ENCODE peak calls at places on chromosomes 16 and 17, in five cellular contexts. E is mesenchymal stem cell, F is H1, D is trophoblast cell, B is IMR-90. R is an unnamed sample.

GRCh38 chr17:35245196-35245486 is 2.3 kb downstream of the SLFN5 start:
- DNase-seq in B (peak; percentile 97), D (peak; percentile 58), F (no peak), E (peak; percentile 76), R (no peak)

GRCh38 chr17:46194393-46195216 is 1.4 kb upstream of the KANSL1 start:
- DNase-seq in F (no peak), B (peak; percentile 59), D (peak; percentile 45), E (peak; percentile 77), R (no peak)

GRCh38 chr16:16092925-16093624 is 130.2 kb downstream of the ABCC6 start:
- DNase-seq in B (peak; percentile 77), F (no peak), E (no peak), D (no peak), R (no peak)

GRCh38 chr16:47667956-47668355 is 206.8 kb downstream of the PHKB start:
- DNase-seq in B (peak; percentile 19), E (no peak), F (no peak), D (no peak), R (no peak)

GRCh38 chr17:74738051-74738996 is 1.3 kb downstream of the RAB37 start:
- DNase-seq in B (no peak), F (no peak), E (no peak), D (no peak), R (no peak)

GRCh38 chr17:77544347-77544746 is 403.6 kb downstream of the SEC14L1 start:
- DNase-seq in D (no peak), E (no peak), B (no peak), F (no peak), R (no peak)

GRCh38 chr17:18025596-18026407 is 13.2 kb downstream of the ATPAF2 start:
- DNase-seq in E (peak; percentile 78), F (no peak), B (peak; percentile 59), D (peak; percentile 24), R (no peak)

GRCh38 chr16:9408297-9408696 is 316.9 kb downstream of the HAPSTR1 start:
- DNase-seq in B (no peak), F (no peak), D (no peak), E (no peak), R (no peak)

GRCh38 chr17:42608692-42609181 is 437 bp downstream of the RETREG3 start:
- DNase-seq in D (peak; percentile 26), E (no peak), F (no peak), B (no peak), R (no peak)
- H3K23ac ChIP-seq in D (peak overlapping the region; percentile 66), E (peak overlapping the region; percentile 87), F (no peak overlapping the region), B (peak overlapping the region; percentile 73), R (peak overlapping the region; percentile 98)

GRCh38 chr16:60059141-60059540 is 1325.0 kb upstream of the GOT2 start:
- DNase-seq in F (no peak), B (no peak), E (no peak), D (no peak), R (no peak)
- H3K4me3 ChIP-seq in F (no peak overlapping the region), B (no peak overlapping the region), E (no peak overlapping the region), D (no peak overlapping the region), R (no peak overlapping the region)

GRCh38 chr17:27944546-27945332 is 51.6 kb upstream of the LYRM9 start:
- DNase-seq in B (no peak), E (no peak), F (no peak), D (no peak), R (no peak)
- H4K91ac ChIP-seq in B (no peak overlapping the region), E (no peak overlapping the region), F (no peak overlapping the region), D (no peak overlapping the region), R (no peak overlapping the region)

GRCh38 chr16:89505204-89506112 is 2.7 kb upstream of the SPG7 start:
- DNase-seq in B (peak; percentile 93), D (peak; percentile 51), F (no peak), E (peak; percentile 98), R (no peak)
- H3K23ac ChIP-seq in B (peak overlapping the region; percentile 40), D (peak overlapping the region; percentile 48), F (no peak overlapping the region), E (no peak overlapping the region), R (no peak overlapping the region)

DNA sequence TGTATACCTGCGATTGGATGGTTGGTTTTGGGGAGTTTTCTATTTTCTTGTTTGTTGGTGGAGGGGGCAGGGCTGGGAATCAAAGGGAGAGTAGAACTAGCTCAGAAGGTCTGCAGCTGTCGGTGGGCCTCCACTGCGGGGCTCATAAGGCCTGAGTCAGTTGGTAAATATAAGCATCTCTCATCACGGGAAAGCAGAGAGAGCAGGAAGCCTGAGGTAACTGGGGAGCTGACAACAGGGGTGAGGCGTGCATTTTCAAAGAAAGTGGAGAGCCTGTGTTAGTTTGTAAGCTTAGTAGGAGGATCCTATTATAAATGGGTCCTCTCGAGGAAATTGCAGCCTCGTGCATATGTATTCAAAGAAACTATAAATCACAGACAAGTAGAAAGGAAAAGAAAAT is 221.1 kb upstream of the CDH13 start:
- DNase-seq in E (no peak), F (no peak), B (no peak), D (no peak), R (no peak)
- H3K4me3 ChIP-seq in E (no peak overlapping the region), F (no peak overlapping the region), B (no peak overlapping the region), D (no peak overlapping the region), R (no peak overlapping the region)

GRCh38 chr16:85290626-85291301 is 178.5 kb upstream of the CIBAR2 start:
- DNase-seq in D (no peak), F (no peak), B (no peak), E (no peak), R (no peak)
- H4K91ac ChIP-seq in D (no peak overlapping the region), F (no peak overlapping the region), B (no peak overlapping the region), E (peak overlapping the region; percentile 67), R (no peak overlapping the region)

R was measured in neuronal stem cell.